ENCODE peak calls at places on chromosomes 12 and 14, in six cellular contexts. V is endothelial cell of umbilical vein, O is A549, F is H1, C is HepG2, I is K562. J is an unnamed sample.

GRCh38 chr12:109870648-109871047 is 9.7 kb downstream of the GLTP start:
- DNase-seq in V (peak), O (no peak), F (no peak), C (no peak), I (no peak), J (no peak)

GRCh38 chr12:69595689-69596088 is 10.4 kb downstream of the CCT2 start:
- DNase-seq in V (no peak), O (no peak), F (no peak), C (no peak), I (no peak), J (no peak)

GRCh38 chr14:96627386-96627785 is 125.2 kb downstream of the PAPOLA start:
- DNase-seq in V (no peak), O (no peak), F (no peak), C (no peak), I (no peak), J (no peak)

GRCh38 chr12:57498571-57498970 is 10.7 kb downstream of the MARS1 start:
- DNase-seq in V (no peak), O (no peak), F (no peak), C (no peak), I (no peak), J (no peak)

GRCh38 chr12:27394676-27395075 is 51.9 kb upstream of the SMCO2 start:
- DNase-seq in V (no peak), O (no peak), F (no peak), C (no peak), I (no peak), J (no peak)

GRCh38 chr14:97539389-97539786 is 742.2 kb downstream of the VRK1 start:
- DNase-seq in V (no peak), O (no peak), F (no peak), C (no peak), I (no peak), J (no peak)

GRCh38 chr12:26077915-26078314 is 46.9 kb downstream of the BHLHE41 start:
- DNase-seq in V (no peak), O (no peak), F (no peak), C (no peak), I (no peak), J (no peak)

GRCh38 chr12:121284551-121285390 is 11.7 kb downstream of the CAMKK2 start:
- DNase-seq in V (peak), O (no peak), F (no peak), C (no peak), I (peak), J (no peak)

GRCh38 chr14:65211341-65211987 is 109.1 kb upstream of the MAX start:
- DNase-seq in V (peak), O (no peak), F (no peak), C (peak), I (no peak), J (no peak)

GRCh38 chr12:124569375-124570148 is 2.1 kb upstream of the NCOR2 start:
- DNase-seq in V (no peak), O (no peak), F (no peak), C (no peak), I (no peak), J (no peak)

GRCh38 chr14:40447032-40447431 is 1014.8 kb upstream of the FBXO33 start:
- DNase-seq in V (no peak), O (no peak), F (no peak), C (no peak), I (no peak), J (no peak)

GRCh38 chr14:50924236-50924635 is 20.0 kb downstream of the PYGL start:
- DNase-seq in V (no peak), O (no peak), F (no peak), C (no peak), I (no peak), J (no peak)

GRCh38 chr12:10661338-10661737 is 12.5 kb downstream of the STYK1 start:
- DNase-seq in V (no peak), O (no peak), F (no peak), C (no peak), I (no peak), J (no peak)

GRCh38 chr12:80596509-80596908 is 110.9 kb upstream of the MYF6 start:
- DNase-seq in V (no peak), O (no peak), F (no peak), C (no peak), I (no peak), J (no peak)

GRCh38 chr14:78725086-78725485 is 554.9 kb downstream of the NRXN3 start:
- DNase-seq in V (no peak), O (no peak), F (no peak), C (no peak), I (no peak), J (no peak)

GRCh38 chr12:72207756-72208155 is 64.4 kb upstream of the TRHDE start:
- DNase-seq in V (no peak), O (no peak), F (no peak), C (no peak), I (no peak), J (no peak)

GRCh38 chr14:68363841-68364711 is 428.8 kb downstream of the ZFP36L1 start:
- DNase-seq in V (peak), O (no peak), F (peak), C (peak), I (no peak), J (peak)

GRCh38 chr12:100404769-100405407 is 48.0 kb downstream of the SLC17A8 start:
- DNase-seq in V (peak), O (no peak), F (peak), C (peak), I (peak), J (peak)
- TF ChIP-seq JUN in V (no peak), O (no peak), F (no peak), C (no peak), I (no peak), J (no peak)

GRCh38 chr12:8157484-8158198 is 826 bp downstream of the ZNF705A start:
- DNase-seq in V (peak), O (no peak), F (no peak), C (no peak), I (no peak), J (no peak)

GRCh38 chr12:8156416-8156815 is 399 bp upstream of the ZNF705A start:
- DNase-seq in V (no peak), O (no peak), F (no peak), C (no peak), I (no peak), J (no peak)

GRCh38 chr12:8156845-8157244 is at the start of gene ZNF705A:
- DNase-seq in V (peak), O (peak), F (no peak), C (peak), I (no peak), J (no peak)

GRCh38 chr12:8154526-8154925 is 2.3 kb upstream of the ZNF705A start:
- DNase-seq in V (peak), O (no peak), F (no peak), C (no peak), I (no peak), J (no peak)
- TF ChIP-seq JUN in V (no peak), O (no peak), F (no peak), C (no peak), I (no peak), J (no peak)

DNA sequence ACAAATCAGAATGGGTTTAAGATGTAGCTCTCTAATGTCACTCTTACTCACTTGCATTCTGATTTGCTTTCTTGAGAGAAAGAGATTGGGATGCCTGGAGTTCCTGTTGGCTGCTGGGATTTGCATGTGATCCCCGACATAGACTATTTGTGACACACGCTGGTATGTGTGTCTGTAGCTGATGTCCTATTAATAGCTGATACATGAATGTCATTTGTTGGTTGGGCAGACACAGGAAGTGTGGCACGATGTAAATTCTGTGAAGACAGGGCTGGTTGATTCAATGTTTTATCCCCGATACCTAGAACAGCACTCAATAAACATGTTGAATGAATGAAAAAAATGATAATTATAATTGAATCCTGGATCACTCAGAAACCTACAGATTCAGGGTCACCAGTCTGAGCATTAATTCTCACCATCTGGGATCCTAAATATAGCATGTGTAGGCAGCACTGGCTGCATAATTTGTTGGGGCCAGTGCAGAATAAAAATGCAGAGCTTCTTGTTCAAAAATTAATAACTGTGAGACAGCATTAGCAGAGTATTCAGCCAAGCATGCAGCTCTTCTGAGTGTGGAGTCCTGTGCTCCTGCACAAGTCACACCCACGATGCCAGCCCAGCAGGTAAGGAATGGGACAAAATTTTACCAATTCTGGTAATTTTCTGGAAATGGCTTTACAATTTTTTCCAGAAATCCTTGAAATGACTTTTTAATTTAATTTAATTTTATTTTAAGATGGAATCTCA is 35.5 kb upstream of the SOCS2 start:
- DNase-seq in V (no peak), O (no peak), F (no peak), C (no peak), I (no peak), J (no peak)
- TF ChIP-seq JUN in V (no peak), O (no peak), F (no peak), C (no peak), I (no peak), J (no peak)

GRCh38 chr12:6937481-6938352 is 5.9 kb upstream of the RNU7-1 start:
- DNase-seq in V (peak), O (peak), F (no peak), C (peak), I (peak), J (peak)
- TF ChIP-seq JUN in V (no peak), O (peak), F (no peak), C (no peak), I (peak), J (no peak)

GRCh38 chr12:2385529-2385928 is 332.7 kb downstream of the CACNA1C start:
- DNase-seq in V (no peak), O (no peak), F (no peak), C (no peak), I (no peak), J (no peak)
- TF ChIP-seq JUN in V (no peak), O (no peak), F (no peak), C (no peak), I (no peak), J (no peak)

GRCh38 chr12:114686421-114687268 is 2.7 kb upstream of the TBX3 start:
- DNase-seq in V (no peak), O (no peak), F (no peak), C (no peak), I (no peak), J (no peak)
- TF ChIP-seq JUN in V (no peak), O (no peak), F (no peak), C (no peak), I (no peak), J (no peak)

GRCh38 chr14:98906123-98906995 is 365.6 kb downstream of the BCL11B start:
- DNase-seq in V (no peak), O (peak), F (no peak), C (peak), I (no peak), J (no peak)
- TF ChIP-seq JUN in V (no peak), O (peak), F (no peak), C (no peak), I (no peak), J (no peak)

GRCh38 chr12:89212339-89212771 is 139.9 kb downstream of the DUSP6 start:
- DNase-seq in V (peak), O (no peak), F (no peak), C (no peak), I (no peak), J (no peak)
- TF ChIP-seq JUN in V (no peak), O (no peak), F (no peak), C (no peak), I (no peak), J (no peak)

GRCh38 chr12:19999793-20000138 is 368.6 kb upstream of the PDE3A start:
- DNase-seq in V (no peak), O (no peak), F (no peak), C (no peak), I (no peak), J (no peak)
- TF ChIP-seq JUN in V (no peak), O (no peak), F (no peak), C (no peak), I (no peak), J (no peak)

GRCh38 chr14:90815567-90815816 is 738 bp downstream of the TTC7B start:
- DNase-seq in V (no peak), O (no peak), F (no peak), C (no peak), I (no peak), J (no peak)

GRCh38 chr14:90816686-90817436 is 631 bp upstream of the TTC7B start:
- DNase-seq in V (no peak), O (no peak), F (no peak), C (no peak), I (no peak), J (no peak)

GRCh38 chr14:90814806-90815566 is 1.2 kb downstream of the TTC7B start:
- DNase-seq in V (no peak), O (no peak), F (no peak), C (no peak), I (no peak), J (no peak)

GRCh38 chr14:90818715-90819114 is 2.5 kb upstream of the TTC7B start:
- DNase-seq in V (no peak), O (no peak), F (no peak), C (no peak), I (no peak), J (no peak)

GRCh38 chr14:90815817-90816662 is at the start of gene TTC7B:
- DNase-seq in V (no peak), O (peak), F (no peak), C (no peak), I (peak), J (peak)
- TF ChIP-seq JUN in V (no peak), O (no peak), F (no peak), C (no peak), I (no peak), J (no peak)

J was measured in WTC11.